ENCODE peak calls at places on chromosomes 3 and 15, in six cellular contexts. E is cardiac muscle cell, Z is spleen, N is left ventricle myocardium inferior, Y is right cardiac atrium, J is stomach. Q is an unnamed sample.
A peak's percentile ranks its signal among the peaks of the same experiment; 100 is the strongest.

GRCh38 chr15:59313703-59314332 is 58.9 kb downstream of the MYO1E start:
- DNase-seq in J (peak; percentile 94), Y (peak; percentile 67), Z (no peak), N (peak; percentile 64), E (no peak), Q (peak; percentile 46)

GRCh38 chr3:185381321-185381720 is 18.4 kb downstream of the MAP3K13 start:
- DNase-seq in E (no peak), Z (no peak), Y (no peak), J (no peak), N (no peak), Q (no peak)

GRCh38 chr15:29242466-29243242 is 27.0 kb downstream of the NSMCE3 start:
- DNase-seq in E (peak; percentile 44), N (no peak), J (no peak), Y (no peak), Z (no peak), Q (no peak)

GRCh38 chr3:161475905-161476304 is 20.7 kb upstream of the OTOL1 start:
- DNase-seq in J (no peak), Y (no peak), E (peak; percentile 16), N (no peak), Z (no peak), Q (peak; percentile 15)

GRCh38 chr3:120418866-120419490 is 31.8 kb downstream of the FSTL1 start:
- DNase-seq in Y (peak; percentile 70), J (peak; percentile 51), N (peak; percentile 52), Z (no peak), E (peak; percentile 68), Q (peak; percentile 69)

GRCh38 chr3:162719684-162720341 is 1223.2 kb downstream of the OTOL1 start:
- DNase-seq in N (no peak), J (no peak), Z (no peak), E (peak; percentile 8), Y (no peak), Q (no peak)

GRCh38 chr3:24344784-24345439 is 149.7 kb downstream of the THRB start:
- DNase-seq in Z (no peak), J (no peak), Y (no peak), E (no peak), N (no peak), Q (no peak)

GRCh38 chr3:126479642-126480041 is 4.0 kb upstream of the ZXDC start:
- DNase-seq in Y (no peak), Z (peak; percentile 19), J (no peak), N (no peak), E (no peak), Q (no peak)

GRCh38 chr3:105791134-105791533 is 77.7 kb downstream of the CBLB start:
- DNase-seq in N (no peak), Y (no peak), J (no peak), E (no peak), Z (no peak), Q (no peak)

GRCh38 chr15:93089855-93090305 is 869 bp upstream of the RGMA start:
- DNase-seq in Y (peak; percentile 48), J (no peak), Z (no peak), E (peak; percentile 29), N (peak; percentile 62), Q (peak; percentile 52)

GRCh38 chr15:85865070-85865684 is 70.5 kb upstream of the KLHL25 start:
- DNase-seq in Y (no peak), N (no peak), Z (no peak), E (peak; percentile 73), J (no peak), Q (peak; percentile 53)

GRCh38 chr3:126827121-126827520 is 123.1 kb downstream of the CHCHD6 start:
- DNase-seq in Z (no peak), J (no peak), N (peak; percentile 54), Y (no peak), E (no peak), Q (no peak)

GRCh38 chr3:38519000-38519399 is 22.9 kb downstream of the EXOG start:
- DNase-seq in Z (no peak), N (no peak), J (no peak), Y (no peak), E (no peak), Q (no peak)

GRCh38 chr3:10693457-10693856 is 122.6 kb upstream of the SLC6A11 start:
- DNase-seq in J (no peak), Z (no peak), N (no peak), E (no peak), Y (no peak), Q (no peak)

GRCh38 chr15:41936649-41937567 is 35.4 kb downstream of the EHD4 start:
- DNase-seq in E (no peak), J (peak; percentile 48), N (no peak), Z (peak; percentile 86), Y (no peak), Q (no peak)

GRCh38 chr15:93331545-93332117 is 242.6 kb upstream of the RGMA start:
- DNase-seq in N (no peak), Z (no peak), E (peak; percentile 52), J (no peak), Y (no peak), Q (no peak)

GRCh38 chr3:71069797-71070196 is 513.7 kb downstream of the FOXP1 start:
- DNase-seq in Y (peak; percentile 76), N (peak; percentile 51), Z (peak; percentile 84), E (peak; percentile 33), J (peak; percentile 53), Q (peak; percentile 33)

GRCh38 chr3:27360113-27361078 is 8.8 kb downstream of the NEK10 start:
- DNase-seq in Z (no peak), Y (no peak), N (no peak), E (no peak), J (peak; percentile 26), Q (no peak)

GRCh38 chr15:94119923-94120775 is 111.2 kb upstream of the MCTP2 start:
- DNase-seq in J (peak; percentile 60), Y (peak; percentile 41), N (peak; percentile 27), Z (no peak), E (peak; percentile 89), Q (peak; percentile 82)

GRCh38 chr3:73431136-73431933 is 193.4 kb downstream of the PDZRN3 start:
- DNase-seq in N (no peak), Y (no peak), J (no peak), Z (no peak), E (no peak), Q (no peak)

GRCh38 chr15:94584833-94585244 is 353.5 kb downstream of the MCTP2 start:
- DNase-seq in Y (no peak), J (no peak), Z (no peak), E (no peak), N (no peak), Q (no peak)

GRCh38 chr3:108489776-108490175 is 20.6 kb downstream of the MYH15 start:
- DNase-seq in E (peak; percentile 57), N (no peak), Z (no peak), J (no peak), Y (no peak), Q (peak; percentile 41)

GRCh38 chr3:146814601-146815315 is 209.6 kb upstream of the PLSCR5 start:
- DNase-seq in N (no peak), E (no peak), Y (no peak), J (no peak), Z (no peak), Q (no peak)

GRCh38 chr3:188220988-188221818 is 67.2 kb downstream of the LPP start:
- DNase-seq in Z (no peak), Y (no peak), E (no peak), J (no peak), N (no peak), Q (peak; percentile 74)

GRCh38 chr15:97759363-97759762 is 201.1 kb upstream of the ARRDC4 start:
- DNase-seq in N (no peak), Y (no peak), J (no peak), Z (no peak), E (no peak), Q (no peak)

GRCh38 chr3:197533396-197534347 is 22.1 kb downstream of the BDH1 start:
- DNase-seq in N (no peak), Z (peak; percentile 47), Y (peak; percentile 14), J (no peak), E (no peak), Q (no peak)

GRCh38 chr15:67059127-67059553 is 6.3 kb upstream of the SMAD3 start:
- DNase-seq in Z (no peak), E (no peak), N (no peak), Y (peak; percentile 86), J (peak; percentile 64), Q (peak; percentile 49)

GRCh38 chr3:53604232-53604631 is 109.8 kb downstream of the CACNA1D start:
- DNase-seq in N (no peak), E (no peak), Z (no peak), J (no peak), Y (no peak), Q (no peak)

GRCh38 chr3:85801955-85802354 is 843.2 kb downstream of the CADM2 start:
- DNase-seq in J (no peak), Y (no peak), Z (no peak), E (peak; percentile 35), N (no peak), Q (no peak)

GRCh38 chr3:12040902-12041301 is 36.7 kb downstream of the SYN2 start:
- DNase-seq in Z (no peak), Y (no peak), N (no peak), J (no peak), E (no peak), Q (peak; percentile 39)

GRCh38 chr3:65472501-65472900 is 566.2 kb downstream of the MAGI1 start:
- DNase-seq in N (no peak), J (no peak), Z (no peak), E (no peak), Y (no peak), Q (no peak)

GRCh38 chr15:48414015-48414414 is 82.8 kb downstream of the DUT start:
- DNase-seq in Y (no peak), Z (no peak), N (no peak), J (no peak), E (no peak), Q (no peak)

GRCh38 chr3:4729061-4729973 is 236.2 kb downstream of the ITPR1 start:
- DNase-seq in N (no peak), Y (no peak), E (peak; percentile 57), Z (no peak), J (no peak), Q (no peak)
- H3K27ac ChIP-seq in N (peak overlapping the region; percentile 13), Y (peak overlapping the region; percentile 17), E (no peak overlapping the region), Z (no peak overlapping the region), J (no peak overlapping the region), Q (no peak overlapping the region)

DNA sequence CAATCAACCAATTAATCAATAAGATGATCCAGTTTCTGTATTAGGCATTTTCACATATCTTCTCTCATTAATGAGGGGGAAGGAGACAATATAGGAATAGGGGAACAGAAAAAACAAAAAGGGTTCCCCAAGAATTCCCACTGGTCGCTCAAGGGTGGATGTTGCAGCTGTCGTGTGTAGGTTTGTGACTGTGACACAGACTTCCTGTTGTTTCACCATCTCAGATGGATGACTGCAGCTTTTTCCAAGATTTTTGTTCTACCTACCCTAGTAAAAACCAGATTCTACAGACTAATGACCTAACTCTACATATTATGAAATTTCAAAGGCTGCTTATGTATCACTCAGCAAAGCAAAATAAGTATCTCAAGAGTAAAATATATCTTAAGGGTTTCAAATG is 73.7 kb upstream of the MB21D2 start:
- DNase-seq in N (no peak), Z (no peak), Y (no peak), J (no peak), E (no peak), Q (no peak)
- H3K4me3 ChIP-seq in N (no peak overlapping the region), Z (no peak overlapping the region), Y (no peak overlapping the region), J (no peak overlapping the region), E (no peak overlapping the region), Q (no peak overlapping the region)

GRCh38 chr3:123385981-123386380 is 62.9 kb downstream of the ADCY5 start:
- DNase-seq in N (peak; percentile 52), E (no peak), Z (peak; percentile 40), J (no peak), Y (peak; percentile 82), Q (peak; percentile 28)
- H3K27ac ChIP-seq in N (peak overlapping the region; percentile 89), E (peak overlapping the region; percentile 90), Z (peak overlapping the region; percentile 65), J (peak overlapping the region; percentile 80), Y (peak overlapping the region; percentile 98), Q (peak overlapping the region; percentile 73)

GRCh38 chr15:64507293-64507802 is 47.0 kb downstream of the ZNF609 start:
- DNase-seq in J (peak; percentile 84), Y (peak; percentile 85), N (peak; percentile 72), Z (peak; percentile 78), E (peak; percentile 94), Q (peak; percentile 93)
- H3K4me3 ChIP-seq in J (no peak overlapping the region), Y (no peak overlapping the region), N (no peak overlapping the region), Z (no peak overlapping the region), E (no peak overlapping the region), Q (no peak overlapping the region)

GRCh38 chr3:48155122-48155521 is 33.1 kb downstream of the CDC25A start:
- DNase-seq in Z (no peak), Y (no peak), N (no peak), J (no peak), E (no peak), Q (no peak)
- H3K27ac ChIP-seq in Z (no peak overlapping the region), Y (no peak overlapping the region), N (no peak overlapping the region), J (no peak overlapping the region), E (no peak overlapping the region), Q (no peak overlapping the region)

Q was measured in testis.